ENCODE peak calls at places on chromosomes 1 and 21, in five cellular contexts. One of them, this sample, is unnamed.

GRCh38 chr1:109975718-109976117 is 8.8 kb upstream of the AHCYL1 start:
- DNase-seq in left lung: no peak
- DNase-seq in AG10803: peak
- DNase-seq in lower lobe of right lung: no peak
- DNase-seq in lower leg skin: no peak
- DNase-seq in this sample: peak

GRCh38 chr1:232307299-232307698 is 322.6 kb downstream of the SIPA1L2 start:
- DNase-seq in left lung: no peak
- DNase-seq in AG10803: no peak
- DNase-seq in lower lobe of right lung: no peak
- DNase-seq in lower leg skin: no peak
- DNase-seq in this sample: peak

GRCh38 chr1:24910751-24911650 is 19.1 kb downstream of the RUNX3 start:
- DNase-seq in left lung: peak
- DNase-seq in AG10803: peak
- DNase-seq in lower lobe of right lung: peak
- DNase-seq in lower leg skin: no peak
- DNase-seq in this sample: peak

GRCh38 chr21:43348801-43349261 is 78.1 kb downstream of the SIK1 start:
- DNase-seq in left lung: peak
- DNase-seq in AG10803: no peak
- DNase-seq in lower lobe of right lung: no peak
- DNase-seq in lower leg skin: no peak
- DNase-seq in this sample: no peak

GRCh38 chr21:36030581-36031189 is 29.6 kb downstream of the SETD4 start:
- DNase-seq in left lung: no peak
- DNase-seq in AG10803: peak
- DNase-seq in lower lobe of right lung: no peak
- DNase-seq in lower leg skin: no peak
- DNase-seq in this sample: no peak

GRCh38 chr1:205230965-205231364 is 3.2 kb downstream of the TMCC2 start:
- DNase-seq in left lung: no peak
- DNase-seq in AG10803: no peak
- DNase-seq in lower lobe of right lung: no peak
- DNase-seq in lower leg skin: no peak
- DNase-seq in this sample: no peak

GRCh38 chr1:172350781-172351180 is 69.7 kb upstream of the C1orf105 start:
- DNase-seq in left lung: no peak
- DNase-seq in AG10803: no peak
- DNase-seq in lower lobe of right lung: no peak
- DNase-seq in lower leg skin: no peak
- DNase-seq in this sample: peak

GRCh38 chr1:117565083-117565556 is 40.7 kb upstream of the TENT5C start:
- DNase-seq in left lung: no peak
- DNase-seq in AG10803: no peak
- DNase-seq in lower lobe of right lung: no peak
- DNase-seq in lower leg skin: peak
- DNase-seq in this sample: no peak

GRCh38 chr1:227767401-227768396 is 32.5 kb downstream of the SNAP47 start:
- DNase-seq in left lung: no peak
- DNase-seq in AG10803: no peak
- DNase-seq in lower lobe of right lung: no peak
- DNase-seq in lower leg skin: no peak
- DNase-seq in this sample: no peak

GRCh38 chr1:220335668-220336067 is 63.4 kb upstream of the RAB3GAP2 start:
- DNase-seq in left lung: peak
- DNase-seq in AG10803: no peak
- DNase-seq in lower lobe of right lung: peak
- DNase-seq in lower leg skin: no peak
- DNase-seq in this sample: peak

GRCh38 chr1:225441314-225442119 is 13.7 kb upstream of the LBR start:
- DNase-seq in left lung: no peak
- DNase-seq in AG10803: no peak
- DNase-seq in lower lobe of right lung: no peak
- DNase-seq in lower leg skin: no peak
- DNase-seq in this sample: no peak

GRCh38 chr1:202329891-202330290 is 11.8 kb downstream of the UBE2T start:
- DNase-seq in left lung: no peak
- DNase-seq in AG10803: no peak
- DNase-seq in lower lobe of right lung: no peak
- DNase-seq in lower leg skin: no peak
- DNase-seq in this sample: no peak

GRCh38 chr1:79042117-79042516 is 35.6 kb upstream of the ADGRL4 start:
- DNase-seq in left lung: no peak
- DNase-seq in AG10803: peak
- DNase-seq in lower lobe of right lung: no peak
- DNase-seq in lower leg skin: no peak
- DNase-seq in this sample: peak

GRCh38 chr1:1353389-1354151 is 4.4 kb upstream of the DVL1 start:
- DNase-seq in left lung: peak
- DNase-seq in AG10803: no peak
- DNase-seq in lower lobe of right lung: no peak
- DNase-seq in lower leg skin: no peak
- DNase-seq in this sample: no peak

GRCh38 chr21:38241029-38241740 is 15.6 kb upstream of the KCNJ15 start:
- DNase-seq in left lung: no peak
- DNase-seq in AG10803: peak
- DNase-seq in lower lobe of right lung: no peak
- DNase-seq in lower leg skin: peak
- DNase-seq in this sample: peak

GRCh38 chr1:206430031-206430983 is 40.0 kb upstream of the IKBKE start:
- DNase-seq in left lung: no peak
- DNase-seq in AG10803: peak
- DNase-seq in lower lobe of right lung: no peak
- DNase-seq in lower leg skin: no peak
- DNase-seq in this sample: peak

GRCh38 chr1:31943546-31944184 is 5.5 kb upstream of the PTP4A2 start:
- DNase-seq in left lung: no peak
- DNase-seq in AG10803: no peak
- DNase-seq in lower lobe of right lung: no peak
- DNase-seq in lower leg skin: no peak
- DNase-seq in this sample: peak

GRCh38 chr1:43303477-43304286 is 2.9 kb downstream of the TIE1 start:
- DNase-seq in left lung: no peak
- DNase-seq in AG10803: no peak
- DNase-seq in lower lobe of right lung: peak
- DNase-seq in lower leg skin: no peak
- DNase-seq in this sample: no peak

GRCh38 chr1:164659621-164660414 is 100.8 kb downstream of the PBX1 start:
- DNase-seq in left lung: no peak
- DNase-seq in AG10803: no peak
- DNase-seq in lower lobe of right lung: peak
- DNase-seq in lower leg skin: no peak
- DNase-seq in this sample: no peak

GRCh38 chr1:196148367-196148970 is 459.8 kb downstream of the KCNT2 start:
- DNase-seq in left lung: no peak
- DNase-seq in AG10803: peak
- DNase-seq in lower lobe of right lung: no peak
- DNase-seq in lower leg skin: no peak
- DNase-seq in this sample: peak

GRCh38 chr1:234658143-234658542 is 48.2 kb upstream of the IRF2BP2 start:
- DNase-seq in left lung: no peak
- DNase-seq in AG10803: peak
- DNase-seq in lower lobe of right lung: peak
- DNase-seq in lower leg skin: peak
- DNase-seq in this sample: peak

GRCh38 chr1:67322442-67322841 is 14.8 kb downstream of the IL12RB2 start:
- DNase-seq in left lung: no peak
- DNase-seq in AG10803: no peak
- DNase-seq in lower lobe of right lung: no peak
- DNase-seq in lower leg skin: no peak
- DNase-seq in this sample: no peak

GRCh38 chr1:33347650-33347992 is 26.7 kb upstream of the A3GALT2 start:
- DNase-seq in left lung: peak
- DNase-seq in AG10803: peak
- DNase-seq in lower lobe of right lung: no peak
- DNase-seq in lower leg skin: peak
- DNase-seq in this sample: no peak

GRCh38 chr1:185435696-185436379 is 118.8 kb upstream of the IVNS1ABP start:
- DNase-seq in left lung: peak
- DNase-seq in AG10803: no peak
- DNase-seq in lower lobe of right lung: no peak
- DNase-seq in lower leg skin: no peak
- DNase-seq in this sample: no peak

GRCh38 chr1:10626011-10626731 is 151.4 kb downstream of the PEX14 start:
- DNase-seq in left lung: no peak
- DNase-seq in AG10803: peak
- DNase-seq in lower lobe of right lung: no peak
- DNase-seq in lower leg skin: peak
- DNase-seq in this sample: no peak

GRCh38 chr1:34926894-34927293 is 2.6 kb downstream of the DLGAP3 start:
- DNase-seq in left lung: no peak
- DNase-seq in AG10803: no peak
- DNase-seq in lower lobe of right lung: no peak
- DNase-seq in lower leg skin: no peak
- DNase-seq in this sample: no peak

DNA sequence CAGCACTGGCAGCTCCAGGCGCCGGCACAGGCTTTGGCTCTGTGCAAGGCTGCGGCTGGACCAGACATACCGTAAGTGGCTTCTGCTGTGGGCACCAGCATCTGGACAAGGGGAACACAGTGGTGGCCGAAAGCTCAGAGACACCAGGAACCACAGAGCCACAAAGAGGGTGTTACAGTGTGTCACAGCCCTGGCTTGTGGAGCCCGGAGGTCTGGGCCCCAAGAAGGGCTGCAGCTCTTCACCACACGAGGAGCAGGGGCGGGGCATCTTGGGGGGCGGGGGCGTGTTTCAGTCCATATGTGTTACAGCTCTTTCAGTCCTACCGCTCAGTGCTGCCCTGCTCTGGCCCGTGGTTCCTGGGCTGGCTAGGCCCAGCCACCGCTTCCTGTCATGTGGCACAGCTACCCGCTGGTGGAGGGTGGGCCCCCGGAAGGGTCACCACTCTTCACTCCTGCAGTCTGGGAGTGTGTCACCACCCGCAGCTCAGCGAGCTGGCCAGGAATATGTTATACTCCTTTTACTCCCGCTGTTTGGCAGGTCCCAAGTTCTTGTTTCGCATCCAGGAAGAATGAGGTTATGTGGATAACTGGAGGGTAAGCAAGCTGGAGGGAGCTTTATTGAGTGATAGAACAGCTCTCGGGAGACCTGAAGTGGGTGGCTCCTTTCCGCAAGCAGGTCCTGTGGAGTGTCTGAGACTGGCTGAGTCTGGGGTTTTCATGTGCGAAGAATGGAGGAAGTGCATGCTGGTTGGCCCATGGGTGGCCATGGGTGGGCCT is 3.3 kb upstream of the LSM10 start:
- DNase-seq in left lung: peak
- DNase-seq in AG10803: peak
- DNase-seq in lower lobe of right lung: peak
- DNase-seq in lower leg skin: peak
- DNase-seq in this sample: peak
- H3K4me3 ChIP-seq in left lung: peak
- H3K4me3 ChIP-seq in AG10803: peak
- H3K4me3 ChIP-seq in lower lobe of right lung: peak
- H3K4me3 ChIP-seq in lower leg skin: no peak
- H3K4me3 ChIP-seq in this sample: no peak

DNA sequence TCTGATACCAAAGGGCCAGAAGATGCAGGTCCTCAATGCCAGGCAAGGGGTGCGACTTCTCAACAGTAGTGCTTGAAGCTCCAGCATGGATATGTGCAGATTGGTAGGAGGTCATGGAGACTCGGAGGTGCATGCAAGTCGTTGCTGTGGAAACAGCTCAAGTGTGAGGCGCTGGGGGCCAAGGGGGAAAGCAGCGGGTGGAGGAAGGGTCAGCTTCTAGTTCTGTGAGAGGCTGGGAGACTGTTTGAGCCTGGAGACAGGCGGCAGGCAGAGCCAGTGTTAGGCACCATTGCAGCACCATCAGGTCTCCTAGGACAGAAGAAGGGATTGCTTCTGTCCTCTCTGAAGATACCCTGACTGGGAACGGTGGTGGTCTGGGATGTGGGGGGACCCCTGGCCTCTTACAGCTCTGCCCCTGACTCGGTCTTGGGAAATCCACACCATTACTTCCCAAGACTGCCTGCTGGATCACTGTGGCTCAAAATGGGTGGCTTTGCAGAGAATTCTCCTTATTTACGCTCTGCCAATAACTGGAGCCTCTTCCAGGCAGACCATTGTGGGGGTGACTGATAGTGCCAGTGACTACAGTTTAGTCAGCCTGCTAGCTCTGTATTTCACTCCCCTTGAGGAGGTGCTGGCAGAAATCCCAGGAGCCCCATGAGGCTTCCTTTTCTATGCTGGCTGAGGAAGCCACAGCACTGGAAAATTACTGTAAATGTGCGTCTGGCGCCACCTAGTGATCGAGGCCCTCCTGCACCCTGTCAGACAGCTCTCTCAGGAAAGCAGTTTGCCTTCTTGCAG is 46.3 kb upstream of the VANGL1 start:
- DNase-seq in left lung: peak
- DNase-seq in AG10803: peak
- DNase-seq in lower lobe of right lung: peak
- DNase-seq in lower leg skin: peak
- DNase-seq in this sample: peak
- TF ChIP-seq CTCF in left lung: peak
- TF ChIP-seq CTCF in AG10803: peak
- TF ChIP-seq CTCF in lower lobe of right lung: peak
- TF ChIP-seq CTCF in lower leg skin: no peak
- TF ChIP-seq CTCF in this sample: peak

GRCh38 chr1:47441450-47442106 is 3.7 kb downstream of the FOXD2 start:
- DNase-seq in left lung: no peak
- DNase-seq in AG10803: no peak
- DNase-seq in lower lobe of right lung: no peak
- DNase-seq in lower leg skin: no peak
- DNase-seq in this sample: no peak
- H3K4me3 ChIP-seq in left lung: no peak
- H3K4me3 ChIP-seq in AG10803: no peak
- H3K4me3 ChIP-seq in lower lobe of right lung: no peak
- H3K4me3 ChIP-seq in lower leg skin: no peak
- H3K4me3 ChIP-seq in this sample: no peak

DNA sequence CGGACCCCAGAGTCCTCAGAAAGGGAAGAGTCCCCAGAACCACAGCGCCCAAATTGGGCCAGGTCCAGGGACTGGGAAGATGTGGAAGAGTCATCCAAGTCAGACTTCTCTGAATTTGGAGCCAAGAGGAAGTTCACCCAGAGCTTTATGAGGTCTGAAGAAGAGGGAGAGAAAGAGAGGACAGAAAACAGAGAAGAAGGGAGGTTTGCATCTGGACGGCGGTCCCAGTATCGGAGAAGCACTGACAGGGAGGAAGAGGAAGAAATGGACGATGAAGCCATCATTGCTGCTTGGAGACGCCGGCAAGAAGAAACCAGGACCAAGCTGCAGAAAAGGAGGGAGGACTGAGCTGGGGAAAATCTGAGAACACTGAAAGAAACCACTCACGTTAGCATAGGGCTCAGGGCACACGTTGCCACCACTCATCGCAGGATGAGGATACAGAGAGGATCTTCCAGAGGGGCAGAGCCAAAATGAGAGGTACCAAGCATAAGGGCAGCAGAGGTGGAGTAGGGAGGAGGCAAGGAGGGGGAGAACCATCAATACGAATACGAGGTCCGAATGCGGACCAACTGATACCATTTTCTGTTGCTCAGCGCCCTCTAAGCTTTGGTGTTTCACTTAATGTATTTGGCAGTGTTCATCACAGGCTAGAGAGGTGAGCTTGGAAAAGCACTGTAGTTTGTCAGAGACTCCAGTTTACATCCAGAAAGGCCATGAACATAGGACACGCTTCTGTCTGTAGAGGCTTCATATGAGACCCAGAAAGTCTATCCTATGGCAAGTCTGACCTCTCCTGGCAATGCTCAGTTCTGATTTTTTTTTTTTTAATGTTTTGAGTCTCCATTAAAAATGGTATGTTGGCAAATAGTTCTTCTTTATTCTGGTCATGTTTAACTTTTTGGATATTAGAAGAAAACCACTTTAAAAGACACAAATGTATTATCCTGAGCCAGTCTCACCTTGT is 34.7 kb downstream of the STYXL2 start:
- DNase-seq in left lung: no peak
- DNase-seq in AG10803: no peak
- DNase-seq in lower lobe of right lung: no peak
- DNase-seq in lower leg skin: no peak
- DNase-seq in this sample: no peak
- TF ChIP-seq CTCF in left lung: no peak
- TF ChIP-seq CTCF in AG10803: no peak
- TF ChIP-seq CTCF in lower lobe of right lung: no peak
- TF ChIP-seq CTCF in lower leg skin: no peak
- TF ChIP-seq CTCF in this sample: no peak

This sample was measured in astrocyte of the spinal cord.